ENCODE peak calls at places on chromosomes 11 and 22, in six cellular contexts. R, D, W, V, N and K are unnamed samples.

GRCh38 chr11:100895449-100895848 is 208.4 kb downstream of the ARHGAP42 start:
- DNase-seq in V (no peak), R (no peak), D (no peak), W (no peak), N (no peak), K (no peak)

GRCh38 chr11:66045177-66045639 is 3.8 kb downstream of the GAL3ST3 start:
- DNase-seq in D (peak), W (peak), R (peak), V (peak), N (peak), K (peak)

GRCh38 chr11:76086713-76087635 is 119.3 kb downstream of the WNT11 start:
- DNase-seq in W (no peak), D (no peak), N (peak), V (no peak), R (no peak), K (no peak)

GRCh38 chr22:26656896-26657851 is at the start of gene MIAT:
- DNase-seq in V (peak), R (peak), D (peak), N (no peak), W (no peak), K (no peak)

GRCh38 chr11:129279326-129280026 is 87.4 kb upstream of the ARHGAP32 start:
- DNase-seq in V (peak), D (peak), W (peak), R (peak), N (peak), K (peak)

GRCh38 chr11:112163875-112164521 is at the start of gene IL18:
- DNase-seq in R (peak), D (no peak), N (no peak), W (peak), V (no peak), K (peak)

GRCh38 chr22:26585104-26585790 is 4.7 kb downstream of the TPST2 start:
- DNase-seq in V (no peak), N (peak), D (no peak), R (no peak), W (no peak), K (no peak)

GRCh38 chr22:27625769-27626674 is 175.5 kb downstream of the MN1 start:
- DNase-seq in R (no peak), W (no peak), N (no peak), V (no peak), D (no peak), K (no peak)

GRCh38 chr22:19367763-19368367 is 63.7 kb downstream of the HIRA start:
- DNase-seq in W (no peak), R (no peak), N (no peak), D (no peak), V (no peak), K (no peak)

GRCh38 chr11:6630632-6631291 is 11.5 kb upstream of the TPP1 start:
- DNase-seq in D (no peak), V (no peak), R (peak), N (no peak), W (no peak), K (no peak)

GRCh38 chr22:50085211-50085999 is at the start of gene MLC1:
- DNase-seq in D (peak), W (no peak), V (no peak), R (no peak), N (peak), K (no peak)

GRCh38 chr22:42922374-42923177 is 65.5 kb upstream of the ARFGAP3 start:
- DNase-seq in R (no peak), W (no peak), V (no peak), N (no peak), D (no peak), K (no peak)

GRCh38 chr11:118343981-118344521 is at the start of gene CD3G:
- DNase-seq in D (no peak), V (no peak), W (no peak), N (no peak), R (no peak), K (no peak)

GRCh38 chr11:23556163-23556750 is 696.0 kb upstream of the CCDC179 start:
- DNase-seq in D (no peak), W (no peak), R (peak), V (no peak), N (no peak), K (no peak)

GRCh38 chr11:117177534-117178209 is 871 bp upstream of the SIDT2 start:
- DNase-seq in V (no peak), W (no peak), N (no peak), D (no peak), R (no peak), K (no peak)

GRCh38 chr22:30928401-30928800 is 40.2 kb downstream of the MORC2 start:
- DNase-seq in R (no peak), D (no peak), V (no peak), W (no peak), N (no peak), K (no peak)

GRCh38 chr11:19441752-19442553 is 201.2 kb upstream of the E2F8 start:
- DNase-seq in W (peak), D (peak), R (no peak), N (peak), V (peak), K (peak)

GRCh38 chr11:130786987-130787688 is 129.1 kb downstream of the SNX19 start:
- DNase-seq in D (no peak), R (no peak), V (no peak), W (no peak), N (peak), K (peak)

GRCh38 chr11:6604081-6604626 is 580 bp downstream of the ILK start:
- DNase-seq in W (no peak), N (peak), D (peak), R (peak), V (peak), K (peak)

GRCh38 chr11:33970984-33971466 is 79.1 kb upstream of the LMO2 start:
- DNase-seq in W (peak), V (no peak), N (peak), D (peak), R (peak), K (peak)

GRCh38 chr11:63369971-63370588 is 495 bp downstream of the SLC22A9 start:
- DNase-seq in D (no peak), R (no peak), W (no peak), N (no peak), V (no peak), K (no peak)

GRCh38 chr11:129639300-129639699 is 176.3 kb upstream of the TMEM45B start:
- DNase-seq in D (no peak), V (no peak), R (no peak), N (peak), W (peak), K (peak)

GRCh38 chr11:7571640-7572000 is 57.8 kb downstream of the PPFIBP2 start:
- DNase-seq in D (peak), R (peak), N (peak), W (peak), V (peak), K (peak)

GRCh38 chr22:33757443-33758124 is 162.7 kb downstream of the LARGE1 start:
- DNase-seq in N (no peak), R (peak), V (no peak), D (no peak), W (no peak), K (no peak)

GRCh38 chr11:131888230-131888826 is 517.9 kb downstream of the NTM start:
- DNase-seq in D (no peak), W (no peak), V (no peak), R (no peak), N (peak), K (no peak)

GRCh38 chr11:75946531-75947530 is 131.8 kb downstream of the UVRAG start:
- DNase-seq in N (peak), R (peak), V (peak), D (no peak), W (peak), K (no peak)

GRCh38 chr22:44386386-44387035 is 73.8 kb upstream of the SHISAL1 start:
- DNase-seq in D (no peak), R (no peak), W (no peak), V (no peak), N (no peak), K (no peak)

GRCh38 chr11:44007746-44008501 is 39.9 kb upstream of the ACCSL start:
- DNase-seq in N (no peak), W (no peak), R (no peak), D (no peak), V (no peak), K (no peak)

GRCh38 chr11:107017433-107018227 is 646 bp downstream of the GUCY1A2 start:
- DNase-seq in V (peak), D (peak), W (no peak), R (peak), N (peak), K (peak)

GRCh38 chr11:11391796-11392195 is 38.7 kb upstream of the CSNK2A3 start:
- DNase-seq in R (no peak), D (no peak), N (peak), V (no peak), W (peak), K (peak)

GRCh38 chr11:5473921-5474320 is 14.6 kb upstream of the OR52D1 start:
- DNase-seq in W (no peak), D (no peak), V (no peak), R (no peak), N (no peak), K (no peak)

GRCh38 chr11:5476184-5476819 is 12.2 kb upstream of the OR52D1 start:
- DNase-seq in R (peak), V (peak), W (peak), N (peak), D (peak), K (peak)
- TF ChIP-seq CTCF in R (peak), V (peak), W (peak), N (peak), D (peak), K (peak)

GRCh38 chr11:36431429-36432092 is 78.5 kb downstream of the TRAF6 start:
- DNase-seq in V (no peak), N (peak), W (peak), R (no peak), D (no peak), K (peak)
- TF ChIP-seq CTCF in V (no peak), N (peak), W (peak), R (no peak), D (no peak), K (no peak)

GRCh38 chr11:73186294-73186850 is 31.7 kb upstream of the P2RY2 start:
- DNase-seq in V (no peak), N (no peak), D (no peak), R (no peak), W (no peak), K (no peak)
- TF ChIP-seq CTCF in V (no peak), N (no peak), D (no peak), R (no peak), W (no peak), K (no peak)

DNA sequence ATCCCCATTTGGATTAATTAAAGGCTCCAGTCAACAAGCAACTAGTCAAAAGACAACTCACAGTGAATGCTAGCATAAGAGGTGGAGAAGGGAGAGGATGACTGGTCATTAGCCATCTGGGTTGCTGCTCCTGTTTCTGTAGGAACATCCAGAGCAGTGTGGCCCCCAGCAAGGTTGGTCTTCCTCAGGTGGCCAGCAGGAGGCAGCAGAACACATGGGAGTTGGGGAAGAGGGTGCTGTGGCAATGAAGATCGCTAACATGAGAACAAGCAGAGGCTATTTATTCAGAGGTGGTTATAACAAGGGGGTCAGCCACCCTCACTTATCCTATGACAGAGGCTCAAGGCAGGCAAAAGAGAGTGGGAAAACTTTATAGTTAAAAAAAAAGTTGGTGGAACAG is 21.3 kb downstream of the IZUMO1R start:
- DNase-seq in W (peak), R (peak), N (peak), V (peak), D (peak), K (peak)
- TF ChIP-seq CTCF in W (peak), R (peak), N (peak), V (peak), D (peak), K (peak)

DNA sequence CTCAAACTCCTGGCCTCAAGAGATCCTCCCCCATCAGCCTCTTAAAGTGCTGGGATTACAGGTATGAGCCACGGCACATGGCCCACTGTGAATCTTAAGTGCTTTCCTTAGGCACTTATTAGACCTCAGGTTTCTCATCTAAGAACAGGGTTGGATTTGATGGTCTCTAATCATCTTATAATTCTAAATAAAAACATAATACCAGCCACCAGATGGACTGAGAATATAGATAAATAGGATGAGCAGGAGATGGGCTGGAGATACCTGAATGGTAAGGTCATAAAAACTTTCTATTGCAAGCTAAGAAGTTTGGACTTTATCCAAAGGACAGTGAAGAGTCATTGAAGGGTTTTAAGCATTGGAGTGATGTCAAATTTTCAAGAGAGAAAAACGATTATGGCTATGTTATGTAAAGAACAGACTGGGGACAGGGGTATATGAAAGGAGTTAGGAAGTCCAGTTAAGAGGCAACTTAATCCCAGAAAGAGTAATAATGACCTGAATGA is 85.2 kb downstream of the RELT start:
- DNase-seq in R (no peak), N (no peak), V (no peak), D (no peak), W (no peak), K (no peak)
- TF ChIP-seq CTCF in R (no peak), N (no peak), V (no peak), D (no peak), W (no peak), K (no peak)

DNA sequence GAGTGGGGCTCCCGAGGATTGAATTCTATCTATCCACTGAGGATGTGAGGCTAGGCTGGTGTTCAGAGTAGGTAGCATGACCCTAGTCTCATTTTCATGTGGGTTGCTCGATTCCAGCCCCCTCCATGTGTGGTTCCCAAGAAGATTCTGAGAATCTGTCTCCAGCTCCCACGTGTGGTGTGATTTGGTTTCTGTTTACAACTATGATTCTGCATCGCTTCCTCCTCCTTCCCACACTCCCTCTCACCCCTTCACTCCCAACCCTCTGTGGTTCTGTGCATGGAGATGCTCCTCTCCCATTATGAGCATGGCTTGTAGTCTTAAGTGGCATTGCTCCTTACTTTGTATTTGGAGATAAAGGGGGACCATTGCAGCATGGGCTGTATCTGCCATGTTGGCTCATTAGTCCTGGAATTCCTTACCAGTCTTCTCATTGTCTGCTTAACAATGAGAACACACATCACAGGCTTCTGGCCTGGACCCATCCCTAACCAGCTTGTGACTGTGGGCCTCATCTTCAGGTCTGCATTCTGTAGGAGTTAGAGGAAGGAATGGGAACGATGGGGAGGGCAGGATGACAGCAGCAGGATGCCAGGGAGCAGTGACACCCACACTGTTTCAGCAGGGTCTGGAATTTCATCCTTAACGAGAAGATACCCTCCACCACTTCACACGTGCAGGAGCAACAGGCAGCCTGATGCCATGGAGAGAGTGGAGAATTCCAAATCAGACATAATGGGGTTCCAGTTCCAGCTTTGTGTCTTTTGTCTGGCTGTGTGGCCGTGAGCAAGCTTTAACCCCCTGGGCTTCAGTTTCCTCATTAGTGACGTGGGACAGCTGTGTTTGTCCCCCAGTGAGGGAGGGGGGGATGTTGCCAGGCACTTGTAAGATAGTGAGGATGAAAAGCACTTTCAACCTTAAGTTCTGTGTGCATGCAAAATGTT is 86.0 kb downstream of the CCDC81 start:
- DNase-seq in V (no peak), D (no peak), R (no peak), W (no peak), N (peak), K (no peak)
- TF ChIP-seq CTCF in V (no peak), D (no peak), R (no peak), W (no peak), N (no peak), K (no peak)

DNA sequence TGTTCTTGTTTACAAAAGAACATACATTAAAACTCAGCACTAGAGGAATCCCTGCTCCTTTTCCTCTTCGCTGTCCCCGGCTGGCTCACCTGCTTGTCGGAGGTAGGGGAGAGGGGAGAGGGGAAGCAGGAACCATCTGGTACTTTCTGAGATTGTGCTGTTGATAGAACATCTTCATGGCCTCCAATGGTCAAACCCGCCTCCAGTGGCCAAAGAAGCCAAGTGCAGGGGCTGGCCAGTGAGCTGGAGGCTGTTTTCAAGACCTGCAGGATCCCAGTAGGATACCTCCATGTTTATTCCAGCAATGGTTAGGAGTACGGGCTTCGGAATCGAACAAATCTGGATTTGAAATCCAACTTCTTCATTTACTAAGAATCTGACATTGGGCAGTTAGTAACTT is 92.6 kb downstream of the PKNOX2 start:
- DNase-seq in D (no peak), V (no peak), W (no peak), N (no peak), R (peak), K (no peak)
- TF ChIP-seq CTCF in D (no peak), V (peak), W (peak), N (peak), R (peak), K (no peak)

GRCh38 chr11:16252373-16252772 is 104.0 kb downstream of the SOX6 start:
- DNase-seq in N (peak), V (no peak), D (no peak), W (no peak), R (peak), K (peak)
- TF ChIP-seq CTCF in N (peak), V (no peak), D (no peak), W (peak), R (peak), K (no peak)

GRCh38 chr11:61814242-61814957 is 2.4 kb downstream of the FADS1 start:
- DNase-seq in N (peak), D (no peak), R (peak), V (no peak), W (peak), K (no peak)

GRCh38 chr11:61817471-61818202 is 834 bp upstream of the FADS1 start:
- DNase-seq in R (no peak), D (no peak), N (no peak), V (no peak), W (no peak), K (no peak)

GRCh38 chr11:61814958-61815789 is 1.6 kb downstream of the FADS1 start:
- DNase-seq in D (peak), N (peak), R (peak), W (peak), V (peak), K (peak)

GRCh38 chr11:61816736-61817455 is at the start of gene FADS1:
- DNase-seq in D (peak), V (peak), N (peak), W (peak), R (peak), K (peak)

GRCh38 chr11:61815790-61816735 is 740 bp downstream of the FADS1 start:
- DNase-seq in V (peak), R (peak), W (peak), D (peak), N (peak), K (peak)
- TF ChIP-seq CTCF in V (no peak), R (peak), W (no peak), D (no peak), N (no peak), K (peak)

GRCh38 chr11:88337342-88338222 is at the start of gene CTSC:
- DNase-seq in W (peak), R (peak), D (peak), N (peak), V (peak), K (peak)
- TF ChIP-seq CTCF in W (no peak), R (no peak), D (no peak), N (no peak), V (no peak), K (no peak)